ENCODE peak calls at places on chromosome 3, in four cellular contexts. One of them, this sample, is unnamed.

GRCh38 chr3:34381243-34381642 is 582.8 kb downstream of the PDCD6IP start:
- DNase-seq in neuronal stem cell: no peak
- DNase-seq in left ventricle myocardium inferior: no peak
- DNase-seq in body of pancreas: no peak
- DNase-seq in this sample: peak; percentile 42

GRCh38 chr3:108333951-108334350 is 37.6 kb downstream of the HHLA2 start:
- DNase-seq in body of pancreas: no peak
- DNase-seq in neuronal stem cell: no peak
- DNase-seq in left ventricle myocardium inferior: no peak
- DNase-seq in this sample: no peak

GRCh38 chr3:124562769-124563168 is 167.5 kb upstream of the UMPS start:
- DNase-seq in neuronal stem cell: no peak
- DNase-seq in left ventricle myocardium inferior: no peak
- DNase-seq in body of pancreas: no peak
- DNase-seq in this sample: no peak

GRCh38 chr3:133295199-133295901 is 104.5 kb upstream of the BFSP2 start:
- DNase-seq in body of pancreas: no peak
- DNase-seq in neuronal stem cell: no peak
- DNase-seq in left ventricle myocardium inferior: no peak
- DNase-seq in this sample: no peak

GRCh38 chr3:107450254-107450653 is 72.5 kb upstream of the BBX start:
- DNase-seq in body of pancreas: no peak
- DNase-seq in neuronal stem cell: no peak
- DNase-seq in left ventricle myocardium inferior: no peak
- DNase-seq in this sample: no peak

GRCh38 chr3:142275856-142276255 is 50.5 kb upstream of the GK5 start:
- DNase-seq in neuronal stem cell: no peak
- DNase-seq in body of pancreas: no peak
- DNase-seq in left ventricle myocardium inferior: no peak
- DNase-seq in this sample: no peak

GRCh38 chr3:50279255-50280016 is 549 bp downstream of the LSMEM2 start:
- DNase-seq in body of pancreas: no peak
- DNase-seq in neuronal stem cell: no peak
- DNase-seq in left ventricle myocardium inferior: no peak
- DNase-seq in this sample: no peak

GRCh38 chr3:13660042-13660874 is 111.3 kb downstream of the FBLN2 start:
- DNase-seq in body of pancreas: no peak
- DNase-seq in left ventricle myocardium inferior: no peak
- DNase-seq in neuronal stem cell: no peak
- DNase-seq in this sample: no peak

GRCh38 chr3:59299561-59299960 is 249.7 kb upstream of the CFAP20DC start:
- DNase-seq in left ventricle myocardium inferior: no peak
- DNase-seq in neuronal stem cell: no peak
- DNase-seq in body of pancreas: no peak
- DNase-seq in this sample: no peak

GRCh38 chr3:21634112-21634511 is 116.9 kb downstream of the ZNF385D start:
- DNase-seq in body of pancreas: no peak
- DNase-seq in neuronal stem cell: no peak
- DNase-seq in left ventricle myocardium inferior: no peak
- DNase-seq in this sample: no peak

GRCh38 chr3:126364731-126365301 is 7.6 kb upstream of the KLF15 start:
- DNase-seq in neuronal stem cell: no peak
- DNase-seq in left ventricle myocardium inferior: no peak
- DNase-seq in body of pancreas: no peak
- DNase-seq in this sample: peak; percentile 2

GRCh38 chr3:17638351-17638750 is 104.1 kb downstream of the TBC1D5 start:
- DNase-seq in neuronal stem cell: no peak
- DNase-seq in body of pancreas: no peak
- DNase-seq in left ventricle myocardium inferior: no peak
- DNase-seq in this sample: no peak
- H3K4me1 ChIP-seq in neuronal stem cell: no peaks in the 10 kb centered on the region
- H3K4me1 ChIP-seq in body of pancreas: peaks cover 7% of the 10 kb centered on the region
- H3K4me1 ChIP-seq in left ventricle myocardium inferior: peaks cover 37% of the 10 kb centered on the region
- H3K4me1 ChIP-seq in this sample: no peaks in the 10 kb centered on the region

GRCh38 chr3:172859035-172859434 is 108.5 kb downstream of the ECT2 start:
- DNase-seq in body of pancreas: no peak
- DNase-seq in neuronal stem cell: no peak
- DNase-seq in left ventricle myocardium inferior: no peak
- DNase-seq in this sample: no peak
- H3K4me3 ChIP-seq in body of pancreas: no peak overlapping the region
- H3K4me3 ChIP-seq in neuronal stem cell: no peak overlapping the region
- H3K4me3 ChIP-seq in left ventricle myocardium inferior: no peak overlapping the region
- H3K4me3 ChIP-seq in this sample: no peak overlapping the region

GRCh38 chr3:188380722-188381121 is 226.8 kb downstream of the LPP start:
- DNase-seq in neuronal stem cell: no peak
- DNase-seq in body of pancreas: no peak
- DNase-seq in left ventricle myocardium inferior: no peak
- DNase-seq in this sample: no peak
- H3K4me1 ChIP-seq in neuronal stem cell: no peaks in the 10 kb centered on the region
- H3K4me1 ChIP-seq in body of pancreas: peaks cover 13% of the 10 kb centered on the region
- H3K4me1 ChIP-seq in left ventricle myocardium inferior: peaks cover 31% of the 10 kb centered on the region
- H3K4me1 ChIP-seq in this sample: peaks cover 39% of the 10 kb centered on the region

GRCh38 chr3:121505256-121505655 is 40.5 kb downstream of the POLQ start:
- DNase-seq in neuronal stem cell: no peak
- DNase-seq in body of pancreas: no peak
- DNase-seq in left ventricle myocardium inferior: no peak
- DNase-seq in this sample: no peak
- H3K4me3 ChIP-seq in neuronal stem cell: no peak overlapping the region
- H3K4me3 ChIP-seq in body of pancreas: no peak overlapping the region
- H3K4me3 ChIP-seq in left ventricle myocardium inferior: no peak overlapping the region
- H3K4me3 ChIP-seq in this sample: no peak overlapping the region

GRCh38 chr3:122576174-122576940 is 1.1 kb upstream of the PARP15 start:
- DNase-seq in body of pancreas: no peak
- DNase-seq in left ventricle myocardium inferior: no peak
- DNase-seq in neuronal stem cell: no peak
- DNase-seq in this sample: no peak
- H3K4me1 ChIP-seq in body of pancreas: peaks cover 12% of the 10 kb centered on the region
- H3K4me1 ChIP-seq in left ventricle myocardium inferior: peaks cover 14% of the 10 kb centered on the region
- H3K4me1 ChIP-seq in neuronal stem cell: peaks cover 15% of the 10 kb centered on the region
- H3K4me1 ChIP-seq in this sample: peaks cover 6% of the 10 kb centered on the region

DNA sequence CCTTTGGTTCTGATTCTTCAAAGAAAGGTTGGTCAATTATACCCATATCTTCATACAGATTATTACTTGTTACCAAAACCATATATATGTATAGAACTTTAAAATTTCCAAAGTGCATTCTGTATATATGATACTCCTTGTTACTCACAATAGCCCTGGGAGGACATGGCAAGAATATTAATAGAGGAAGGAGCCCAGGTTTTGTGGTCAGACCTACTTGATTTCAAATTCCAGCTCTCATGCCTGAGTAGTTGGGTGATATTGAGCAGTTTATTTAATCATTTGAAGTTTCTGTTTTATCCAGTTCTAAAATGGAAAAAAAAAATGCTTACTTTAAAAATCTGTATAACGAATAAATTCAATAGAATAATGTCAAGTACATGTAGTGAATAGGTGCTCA is 2.5 kb downstream of the IL1RAP start:
- DNase-seq in left ventricle myocardium inferior: no peak
- DNase-seq in neuronal stem cell: no peak
- DNase-seq in body of pancreas: no peak
- DNase-seq in this sample: no peak
- H3K4me3 ChIP-seq in left ventricle myocardium inferior: no peak overlapping the region
- H3K4me3 ChIP-seq in neuronal stem cell: no peak overlapping the region
- H3K4me3 ChIP-seq in body of pancreas: no peak overlapping the region
- H3K4me3 ChIP-seq in this sample: no peak overlapping the region

This sample was measured in transverse colon.